ENCODE peak calls at places on chromosome 9, in eight cellular contexts. P, M, X, O, C, Y, H and I are unnamed samples.
A peak's percentile ranks its signal among the peaks of the same experiment; 100 is the strongest.

GRCh38 chr9:95105519-95106287 is 211.8 kb downstream of the FANCC start:
- DNase-seq in P (no peak), M (no peak), X (no peak), O (no peak), C (no peak), Y (no peak), H (no peak), I (no peak)

GRCh38 chr9:124882221-124882620 is 20.3 kb downstream of the ARPC5L start:
- DNase-seq in P (no peak), M (no peak), X (no peak), O (peak; percentile 48), C (no peak), Y (no peak), H (no peak), I (no peak)

GRCh38 chr9:127763918-127764384 is 14.5 kb downstream of the SH2D3C start:
- DNase-seq in P (peak; percentile 60), M (no peak), X (peak; percentile 45), O (peak; percentile 47), C (no peak), Y (peak; percentile 60), H (no peak), I (peak; percentile 55)

GRCh38 chr9:136947955-136948510 is 3.0 kb downstream of the C8G start:
- DNase-seq in P (no peak), M (no peak), X (no peak), O (peak; percentile 57), C (peak; percentile 73), Y (peak; percentile 76), H (peak; percentile 30), I (peak; percentile 71)

GRCh38 chr9:137685035-137685885 is 66.5 kb downstream of the EHMT1 start:
- DNase-seq in P (no peak), M (no peak), X (no peak), O (no peak), C (no peak), Y (no peak), H (no peak), I (no peak)

GRCh38 chr9:74309654-74310053 is 187.5 kb upstream of the RORB start:
- DNase-seq in P (no peak), M (no peak), X (no peak), O (no peak), C (no peak), Y (no peak), H (no peak), I (no peak)

GRCh38 chr9:137369111-137369787 is 53.7 kb downstream of the EXD3 start:
- DNase-seq in P (peak; percentile 10), M (no peak), X (no peak), O (no peak), C (no peak), Y (peak; percentile 41), H (no peak), I (no peak)

GRCh38 chr9:116924462-116925110 is 237.5 kb downstream of the TRIM32 start:
- DNase-seq in P (no peak), M (no peak), X (no peak), O (no peak), C (no peak), Y (no peak), H (no peak), I (no peak)

GRCh38 chr9:129962889-129963703 is 79.9 kb downstream of the FNBP1 start:
- DNase-seq in P (peak; percentile 56), M (no peak), X (peak; percentile 71), O (peak; percentile 44), C (no peak), Y (peak; percentile 57), H (no peak), I (peak; percentile 60)

GRCh38 chr9:83584995-83585394 is 37.9 kb upstream of the IDNK start:
- DNase-seq in P (no peak), M (no peak), X (no peak), O (peak; percentile 21), C (no peak), Y (no peak), H (no peak), I (no peak)

GRCh38 chr9:124886461-124886860 is 24.5 kb downstream of the ARPC5L start:
- DNase-seq in P (no peak), M (no peak), X (no peak), O (no peak), C (no peak), Y (no peak), H (no peak), I (no peak)

GRCh38 chr9:100084145-100084478 is 14.7 kb downstream of the ERP44 start:
- DNase-seq in P (no peak), M (no peak), X (no peak), O (no peak), C (no peak), Y (no peak), H (no peak), I (no peak)

GRCh38 chr9:111896942-111897830 is 572 bp downstream of the UGCG start:
- DNase-seq in P (peak; percentile 51), M (peak; percentile 42), X (peak; percentile 34), O (peak; percentile 91), C (no peak), Y (peak; percentile 80), H (peak; percentile 88), I (peak; percentile 78)

GRCh38 chr9:114889802-114890224 is 40.6 kb downstream of the TNFSF8 start:
- DNase-seq in P (no peak), M (no peak), X (no peak), O (no peak), C (no peak), Y (no peak), H (no peak), I (no peak)

GRCh38 chr9:80072406-80072805 is 500.6 kb downstream of the TLE4 start:
- DNase-seq in P (no peak), M (no peak), X (no peak), O (no peak), C (no peak), Y (no peak), H (no peak), I (no peak)

GRCh38 chr9:90830977-90831376 is 29.4 kb downstream of the SYK start:
- DNase-seq in P (no peak), M (no peak), X (no peak), O (no peak), C (no peak), Y (no peak), H (peak; percentile 98), I (no peak)

GRCh38 chr9:35996358-35996970 is 38.5 kb upstream of the OR2S2 start:
- DNase-seq in P (no peak), M (no peak), X (no peak), O (peak; percentile 33), C (no peak), Y (no peak), H (no peak), I (no peak)